ENCODE peak calls at places on chromosomes 6 and 20, in seven cellular contexts. R is HCT116, H is body of pancreas, B is uterus, N is sigmoid colon, K is breast epithelium, C is IMR-90. P is an unnamed sample.

GRCh38 chr6:151690768-151691562 is 116.5 kb upstream of the ESR1 start:
- DNase-seq in R (no peak), H (no peak), B (no peak), N (no peak), K (no peak), C (no peak), P (no peak)

GRCh38 chr6:6924708-6925107 is 183.1 kb upstream of the RREB1 start:
- DNase-seq in R (no peak), H (peak; percentile 17), B (no peak), N (no peak), K (no peak), C (no peak), P (no peak)

GRCh38 chr6:25181923-25182322 is 97.3 kb upstream of the CARMIL1 start:
- DNase-seq in R (no peak), H (no peak), B (no peak), N (no peak), K (no peak), C (peak; percentile 11), P (no peak)

GRCh38 chr6:75183099-75183541 is 22.7 kb downstream of the COL12A1 start:
- DNase-seq in R (no peak), H (no peak), B (no peak), N (no peak), K (no peak), C (peak; percentile 36), P (no peak)

GRCh38 chr20:11766961-11767360 is 150.7 kb upstream of the BTBD3 start:
- DNase-seq in R (no peak), H (no peak), B (no peak), N (no peak), K (no peak), C (peak; percentile 61), P (no peak)

GRCh38 chr6:163190786-163191185 is 223.7 kb upstream of the QKI start:
- DNase-seq in R (no peak), H (no peak), B (no peak), N (no peak), K (no peak), C (no peak), P (no peak)

GRCh38 chr6:24658573-24659511 is 7.9 kb downstream of the TDP2 start:
- DNase-seq in R (no peak), H (no peak), B (no peak), N (no peak), K (no peak), C (peak; percentile 90), P (no peak)

GRCh38 chr20:51661609-51662178 is 106.5 kb downstream of the ATP9A start:
- DNase-seq in R (peak; percentile 96), H (no peak), B (no peak), N (no peak), K (no peak), C (peak; percentile 79), P (no peak)

GRCh38 chr20:25057234-25058050 is 497 bp downstream of the ACSS1 start:
- DNase-seq in R (no peak), H (peak; percentile 86), B (peak; percentile 68), N (peak; percentile 90), K (peak; percentile 59), C (peak; percentile 19), P (peak; percentile 81)

GRCh38 chr6:157054531-157054979 is 268.8 kb downstream of the TMEM242 start:
- DNase-seq in R (no peak), H (no peak), B (no peak), N (no peak), K (no peak), C (no peak), P (no peak)

GRCh38 chr6:31888281-31889258 is 8.9 kb downstream of the EHMT2 start:
- DNase-seq in R (no peak), H (peak; percentile 31), B (no peak), N (no peak), K (no peak), C (no peak), P (peak; percentile 29)

GRCh38 chr6:15843226-15843625 is 180.4 kb upstream of the DTNBP1 start:
- DNase-seq in R (no peak), H (no peak), B (no peak), N (no peak), K (no peak), C (no peak), P (no peak)

GRCh38 chr6:7341989-7342742 is 29.2 kb upstream of the SSR1 start:
- DNase-seq in R (peak; percentile 23), H (no peak), B (no peak), N (no peak), K (no peak), C (no peak), P (no peak)

GRCh38 chr6:104625536-104625935 is 234.2 kb downstream of the HACE1 start:
- DNase-seq in R (no peak), H (no peak), B (no peak), N (no peak), K (no peak), C (peak; percentile 16), P (no peak)

GRCh38 chr6:42923656-42924055 is 5.6 kb upstream of the CNPY3 start:
- DNase-seq in R (no peak), H (no peak), B (no peak), N (no peak), K (no peak), C (no peak), P (no peak)

GRCh38 chr6:163311830-163312229 is 102.7 kb upstream of the QKI start:
- DNase-seq in R (peak; percentile 16), H (no peak), B (no peak), N (no peak), K (no peak), C (no peak), P (no peak)

GRCh38 chr6:13513606-13514502 is 26.5 kb upstream of the GFOD1 start:
- DNase-seq in R (no peak), H (no peak), B (no peak), N (no peak), K (no peak), C (no peak), P (no peak)

GRCh38 chr6:44074383-44075136 is 52.7 kb downstream of the MRPL14 start:
- DNase-seq in R (no peak), H (peak; percentile 76), B (peak; percentile 76), N (peak; percentile 87), K (no peak), C (peak; percentile 87), P (peak; percentile 74)

GRCh38 chr20:62774076-62774714 is 22.1 kb upstream of the MRGBP start:
- DNase-seq in R (no peak), H (no peak), B (no peak), N (no peak), K (no peak), C (no peak), P (no peak)
- H3K4me1 ChIP-seq in R (peaks cover 42% of the 10 kb centered on the region), H (peaks cover 57% of the 10 kb centered on the region), B (no peaks in the 10 kb centered on the region), N (no peaks in the 10 kb centered on the region), K (no peaks in the 10 kb centered on the region), C (peaks cover 5% of the 10 kb centered on the region), P (peaks cover 35% of the 10 kb centered on the region)

DNA sequence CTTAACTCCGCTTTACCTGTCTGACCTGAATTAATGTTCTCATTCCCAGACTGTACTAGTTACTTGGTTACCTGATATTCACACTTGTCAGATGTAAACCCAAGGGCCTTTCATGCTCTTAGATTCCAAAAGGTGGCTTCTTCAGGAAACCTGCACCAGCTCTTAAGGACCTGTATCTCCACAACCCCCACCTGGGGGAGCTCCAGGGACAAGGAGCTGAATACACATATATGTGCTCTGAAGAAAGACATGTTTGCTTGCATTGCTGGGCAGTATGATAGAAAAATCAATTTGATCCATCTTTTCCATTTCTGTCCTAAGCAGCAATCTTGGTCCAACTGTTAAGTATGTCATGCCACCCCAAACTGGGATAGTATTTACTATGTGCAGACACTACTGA is 64.8 kb upstream of the POU3F2 start:
- DNase-seq in R (peak; percentile 40), H (peak; percentile 34), B (no peak), N (no peak), K (no peak), C (peak; percentile 4), P (peak; percentile 3)
- TF ChIP-seq CTCF in R (peak; percentile 50), H (no peak), B (no peak), N (no peak), K (no peak), C (no peak), P (no peak)

DNA sequence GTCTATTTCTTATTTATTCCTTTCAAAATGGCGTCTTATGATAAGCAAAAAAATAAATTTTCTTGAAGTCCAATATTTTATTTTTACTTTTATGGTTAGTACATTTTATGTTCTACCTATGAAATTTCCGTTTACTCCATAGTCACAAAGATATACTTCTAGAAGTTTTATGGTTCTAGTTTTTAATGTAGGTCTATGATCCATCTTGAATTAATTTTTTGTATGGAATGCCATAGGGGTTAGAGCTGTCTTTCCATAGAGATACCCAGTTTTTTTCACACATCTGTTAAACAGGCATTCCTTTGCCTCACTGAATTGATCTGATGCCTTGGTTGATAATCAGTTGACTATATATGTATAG is 24.9 kb upstream of the ASIP start:
- DNase-seq in R (no peak), H (no peak), B (no peak), N (no peak), K (no peak), C (no peak), P (no peak)
- TF ChIP-seq POLR2A in R (no peak), H (no peak), B (no peak), N (no peak), K (no peak), C (no peak), P (no peak)

GRCh38 chr6:169380493-169380892 is 126.8 kb upstream of the THBS2 start:
- DNase-seq in R (no peak), H (no peak), B (no peak), N (no peak), K (no peak), C (no peak), P (no peak)

GRCh38 chr6:169381988-169382387 is 128.3 kb upstream of the THBS2 start:
- DNase-seq in R (no peak), H (no peak), B (no peak), N (no peak), K (no peak), C (no peak), P (no peak)

GRCh38 chr6:169376458-169376857 is 122.8 kb upstream of the THBS2 start:
- DNase-seq in R (no peak), H (no peak), B (no peak), N (no peak), K (no peak), C (no peak), P (no peak)

GRCh38 chr6:169378620-169379381 is 125.2 kb upstream of the THBS2 start:
- DNase-seq in R (no peak), H (no peak), B (no peak), N (no peak), K (no peak), C (no peak), P (no peak)

GRCh38 chr6:169379495-169380070 is 125.9 kb upstream of the THBS2 start:
- DNase-seq in R (no peak), H (no peak), B (no peak), N (no peak), K (no peak), C (no peak), P (no peak)
- H3K4me1 ChIP-seq in R (no peaks in the 10 kb centered on the region), H (no peaks in the 10 kb centered on the region), B (no peaks in the 10 kb centered on the region), N (no peaks in the 10 kb centered on the region), K (no peaks in the 10 kb centered on the region), C (no peaks in the 10 kb centered on the region), P (no peaks in the 10 kb centered on the region)